ENCODE peak calls at places on chromosomes 6 and 20, in nine cellular contexts. U is K562, O is GM12878, P is A549, I is ovary, W is transverse colon, L is stomach, Y is sigmoid colon, M is upper lobe of left lung. G is an unnamed sample.

GRCh38 chr6:14108571-14109410 is 8.8 kb upstream of the CD83 start:
- DNase-seq in U (peak; percentile 64), O (peak; percentile 97), P (no peak), I (no peak), W (peak; percentile 40), L (peak; percentile 49), Y (no peak), M (peak; percentile 96), G (no peak)

GRCh38 chr20:19779634-19780033 is 21.6 kb downstream of the RIN2 start:
- DNase-seq in U (no peak), O (peak; percentile 38), P (no peak), I (no peak), W (no peak), L (no peak), Y (no peak), M (no peak), G (no peak)

GRCh38 chr20:21518292-21518991 is 4.6 kb upstream of the NKX2-2 start:
- DNase-seq in U (peak; percentile 35), O (no peak), P (no peak), I (no peak), W (no peak), L (no peak), Y (no peak), M (peak; percentile 58), G (no peak)

GRCh38 chr6:37059344-37060194 is 54.1 kb downstream of the FGD2 start:
- DNase-seq in U (peak; percentile 92), O (no peak), P (peak; percentile 89), I (peak; percentile 84), W (peak; percentile 75), L (peak; percentile 65), Y (peak; percentile 85), M (peak; percentile 83), G (peak; percentile 52)

GRCh38 chr6:25833136-25833535 is 1.3 kb upstream of the SLC17A1 start:
- DNase-seq in U (no peak), O (no peak), P (no peak), I (no peak), W (no peak), L (no peak), Y (no peak), M (no peak), G (no peak)

GRCh38 chr20:47970282-47970903 is 185.1 kb upstream of the SULF2 start:
- DNase-seq in U (no peak), O (no peak), P (no peak), I (no peak), W (no peak), L (no peak), Y (no peak), M (no peak), G (no peak)

GRCh38 chr6:44800171-44800671 is 412.7 kb downstream of the CDC5L start:
- DNase-seq in U (no peak), O (no peak), P (peak; percentile 4), I (no peak), W (no peak), L (no peak), Y (no peak), M (peak; percentile 42), G (peak; percentile 29)

GRCh38 chr20:11124849-11125505 is 451.2 kb upstream of the JAG1 start:
- DNase-seq in U (no peak), O (no peak), P (no peak), I (no peak), W (no peak), L (no peak), Y (no peak), M (no peak), G (no peak)

GRCh38 chr6:138377844-138378243 is at the start of gene SMIM28:
- DNase-seq in U (no peak), O (no peak), P (no peak), I (no peak), W (no peak), L (no peak), Y (no peak), M (no peak), G (no peak)

GRCh38 chr20:62824476-62825287 is 7.8 kb downstream of the COL9A3 start:
- DNase-seq in U (peak; percentile 76), O (no peak), P (no peak), I (peak; percentile 78), W (peak; percentile 86), L (peak; percentile 85), Y (peak; percentile 93), M (peak; percentile 79), G (no peak)
- TF ChIP-seq POLR2A in U (no peak), O (no peak), P (no peak), I (no peak), W (no peak), L (no peak), Y (no peak), M (no peak), G (no peak)

DNA sequence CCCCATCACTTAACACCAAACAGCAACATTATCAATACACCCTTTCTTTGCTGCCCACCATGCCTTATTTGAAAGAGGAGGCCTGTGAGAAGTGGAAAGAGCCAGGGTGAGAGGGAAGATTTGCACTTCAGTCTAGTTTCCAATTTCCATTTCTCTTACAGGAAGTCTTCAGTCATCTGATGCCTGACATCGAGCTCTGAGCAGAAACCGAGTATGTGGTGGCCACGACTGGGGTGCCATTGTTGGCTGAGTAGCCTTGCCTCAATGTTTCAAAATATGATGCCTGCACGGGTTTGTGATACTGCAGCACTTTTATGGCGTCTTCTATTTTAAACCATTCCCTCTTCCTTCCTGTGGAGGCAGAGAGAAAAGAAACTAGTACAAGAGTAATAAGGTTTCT is 39.8 kb upstream of the SMIM29 start:
- DNase-seq in U (no peak), O (peak; percentile 47), P (no peak), I (no peak), W (no peak), L (no peak), Y (no peak), M (no peak), G (no peak)
- TF ChIP-seq EP300 in U (no peak), O (no peak), P (no peak), I (no peak), W (no peak), L (no peak), Y (no peak), M (no peak), G (no peak)

DNA sequence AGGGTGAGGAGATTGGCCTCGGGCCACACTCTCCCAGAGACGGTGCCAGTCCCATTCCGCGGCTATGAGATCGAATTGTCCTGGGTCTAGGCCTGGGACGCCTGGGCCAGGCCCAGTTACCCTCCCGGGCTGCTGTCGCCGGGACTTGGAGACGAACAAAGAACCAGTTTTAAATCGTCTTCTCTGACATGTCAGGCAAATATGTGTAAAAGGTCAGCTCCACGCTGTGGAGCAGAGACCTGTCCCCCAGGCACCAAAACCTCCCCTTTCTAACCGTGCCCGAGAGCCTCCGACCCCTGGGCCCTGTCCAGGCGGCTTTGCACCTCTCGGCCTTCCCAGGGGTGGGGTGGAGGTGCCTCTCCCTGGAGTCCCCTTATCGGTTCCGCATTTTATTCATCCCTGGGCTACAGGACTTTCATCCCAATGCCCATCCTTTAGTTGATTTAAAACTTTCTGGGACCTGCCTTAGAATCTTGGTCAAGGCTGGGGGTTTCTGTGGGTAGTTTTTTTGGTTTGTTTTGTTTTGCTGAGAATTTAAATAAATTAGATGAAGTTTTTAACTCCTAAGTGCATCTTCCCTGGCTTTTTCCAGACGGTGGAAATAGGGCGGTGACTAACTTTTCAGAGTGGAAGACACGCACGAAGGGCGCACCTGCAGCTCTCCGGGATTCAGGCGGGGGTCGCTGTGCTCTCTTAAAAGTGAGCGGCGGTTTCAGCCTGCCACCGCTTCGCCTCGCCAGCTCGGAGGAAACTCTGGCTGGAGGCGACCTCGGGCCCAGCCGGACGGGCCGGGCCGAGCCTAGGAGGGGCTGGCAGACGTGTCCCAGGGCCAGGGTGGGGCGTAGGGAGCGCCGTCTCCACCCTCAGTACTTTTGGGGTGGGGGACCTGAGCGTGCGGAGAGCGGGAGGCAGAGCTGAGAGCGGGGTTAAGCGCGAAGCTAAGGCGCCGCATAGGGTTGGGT is 6.0 kb upstream of the TFAP2A start:
- DNase-seq in U (no peak), O (no peak), P (no peak), I (no peak), W (no peak), L (no peak), Y (no peak), M (no peak), G (no peak)
- TF ChIP-seq POLR2A in U (no peak), O (no peak), P (no peak), I (no peak), W (no peak), L (no peak), Y (no peak), M (no peak), G (no peak)

DNA sequence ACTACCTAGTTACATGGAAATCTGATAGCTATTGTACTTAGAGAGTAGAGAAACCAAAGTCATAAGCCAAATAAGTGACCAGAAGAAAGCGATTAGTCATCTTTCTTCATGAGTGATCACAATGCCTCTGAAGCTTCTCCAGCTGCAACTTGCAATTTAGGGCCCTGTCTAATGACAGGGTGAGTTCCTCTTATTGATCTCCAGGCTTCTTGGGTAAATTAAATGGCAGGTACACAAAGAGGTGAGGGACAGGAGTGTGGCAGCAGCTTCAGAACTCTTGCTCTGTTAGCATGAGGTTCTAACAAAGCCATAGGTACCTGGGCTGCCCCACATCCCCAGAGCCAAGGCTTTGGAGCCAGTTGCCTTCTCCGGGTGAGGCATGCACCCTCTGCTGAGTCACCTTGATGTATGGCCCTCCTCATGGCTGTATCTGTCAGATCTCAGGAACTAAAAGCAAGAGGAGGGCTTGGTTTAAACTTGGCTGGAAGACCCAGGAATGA is 60.8 kb downstream of the PRDM1 start:
- DNase-seq in U (peak; percentile 39), O (no peak), P (no peak), I (no peak), W (no peak), L (no peak), Y (no peak), M (no peak), G (no peak)
- TF ChIP-seq EP300 in U (no peak), O (peak; percentile 35), P (no peak), I (no peak), W (no peak), L (no peak), Y (no peak), M (no peak), G (no peak)

DNA sequence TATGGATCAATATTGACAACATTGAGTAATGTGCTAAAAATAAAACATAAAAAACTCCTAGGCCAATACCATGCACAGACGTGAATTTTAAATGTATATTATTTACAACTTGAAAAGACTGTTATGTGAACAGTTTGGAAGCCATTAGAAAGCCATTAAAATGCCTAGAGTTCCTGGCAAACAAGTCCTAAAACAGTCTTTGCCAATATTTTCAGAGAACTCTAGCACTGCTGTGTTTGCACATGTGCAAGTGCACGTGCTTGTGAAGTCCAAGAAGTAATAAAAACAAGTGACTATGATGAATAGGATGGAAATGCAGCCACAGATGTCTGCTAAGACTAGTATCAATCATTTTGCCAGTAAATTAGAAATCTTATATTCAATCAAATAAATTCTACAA is 1447.5 kb downstream of the GRIK2 start:
- DNase-seq in U (no peak), O (no peak), P (no peak), I (no peak), W (no peak), L (no peak), Y (no peak), M (no peak), G (no peak)
- TF ChIP-seq POLR2A in U (no peak), O (no peak), P (no peak), I (no peak), W (no peak), L (no peak), Y (no peak), M (no peak), G (no peak)

DNA sequence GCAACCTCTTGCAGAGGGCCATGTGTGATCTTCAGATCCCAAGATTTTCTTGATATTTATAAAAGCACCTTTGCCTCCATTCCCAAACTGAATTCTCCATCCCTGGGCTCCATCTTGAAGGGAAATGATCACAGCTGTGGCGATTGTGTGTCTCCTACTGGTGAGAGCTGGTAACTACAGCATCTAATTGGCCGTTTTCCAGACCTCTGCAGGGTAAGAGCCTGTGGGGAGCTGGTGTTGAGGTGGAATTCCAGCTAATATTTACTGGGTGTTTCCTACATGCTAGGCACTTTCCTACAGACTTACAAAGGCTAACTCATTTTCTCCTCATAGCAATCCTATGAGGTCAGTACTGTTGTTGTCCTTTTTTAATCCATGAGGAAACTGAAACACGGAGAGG is 59.2 kb upstream of the FNDC1 start:
- DNase-seq in U (peak; percentile 72), O (no peak), P (peak; percentile 28), I (no peak), W (no peak), L (peak; percentile 31), Y (no peak), M (peak; percentile 42), G (no peak)
- TF ChIP-seq EP300 in U (no peak), O (no peak), P (no peak), I (no peak), W (no peak), L (no peak), Y (no peak), M (no peak), G (no peak)

G was measured in tibial nerve.